ENCODE peak calls at places on chromosome 21, in nine cellular contexts. One of them, this sample, is unnamed.

GRCh38 chr21:46079357-46080170 is 18.3 kb upstream of the COL6A2 start:
- DNase-seq in substantia nigra: no peak
- DNase-seq in sciatic nerve: peak
- DNase-seq in SK-N-SH: peak
- DNase-seq in RPMI7951: peak
- DNase-seq in fibroblast of lung: peak
- DNase-seq in activated T-cell treated with anti-CD3 and anti-CD28 coated beads, Interleukin-2, amount 50 U/mL, for 72 hours: no peak
- DNase-seq in HFF-Myc: peak
- DNase-seq in EL: peak
- DNase-seq in this sample: peak

GRCh38 chr21:29025328-29025713 is 853 bp downstream of the USP16 start:
- DNase-seq in activated T-cell treated with anti-CD3 and anti-CD28 coated beads, Interleukin-2, amount 50 U/mL, for 72 hours: no peak
- DNase-seq in sciatic nerve: no peak
- DNase-seq in HFF-Myc: no peak
- DNase-seq in substantia nigra: no peak
- DNase-seq in SK-N-SH: no peak
- DNase-seq in fibroblast of lung: peak
- DNase-seq in EL: peak
- DNase-seq in RPMI7951: peak
- DNase-seq in this sample: no peak

GRCh38 chr21:42971897-42972275 is 2.5 kb upstream of the PKNOX1 start:
- DNase-seq in activated T-cell treated with anti-CD3 and anti-CD28 coated beads, Interleukin-2, amount 50 U/mL, for 72 hours: no peak
- DNase-seq in RPMI7951: no peak
- DNase-seq in EL: no peak
- DNase-seq in sciatic nerve: no peak
- DNase-seq in SK-N-SH: no peak
- DNase-seq in fibroblast of lung: no peak
- DNase-seq in HFF-Myc: no peak
- DNase-seq in substantia nigra: no peak
- DNase-seq in this sample: no peak

GRCh38 chr21:45479691-45480675 is 62.3 kb downstream of the SLC19A1 start:
- DNase-seq in HFF-Myc: no peak
- DNase-seq in RPMI7951: no peak
- DNase-seq in substantia nigra: no peak
- DNase-seq in sciatic nerve: no peak
- DNase-seq in fibroblast of lung: no peak
- DNase-seq in EL: no peak
- DNase-seq in SK-N-SH: no peak
- DNase-seq in activated T-cell treated with anti-CD3 and anti-CD28 coated beads, Interleukin-2, amount 50 U/mL, for 72 hours: no peak
- DNase-seq in this sample: no peak

GRCh38 chr21:43750339-43751033 is 25.6 kb downstream of the CSTB start:
- DNase-seq in RPMI7951: no peak
- DNase-seq in EL: no peak
- DNase-seq in activated T-cell treated with anti-CD3 and anti-CD28 coated beads, Interleukin-2, amount 50 U/mL, for 72 hours: no peak
- DNase-seq in substantia nigra: no peak
- DNase-seq in HFF-Myc: no peak
- DNase-seq in sciatic nerve: no peak
- DNase-seq in SK-N-SH: no peak
- DNase-seq in fibroblast of lung: no peak
- DNase-seq in this sample: no peak

GRCh38 chr21:39788383-39788782 is 43.4 kb downstream of the IGSF5 start:
- DNase-seq in fibroblast of lung: peak
- DNase-seq in EL: peak
- DNase-seq in sciatic nerve: peak
- DNase-seq in substantia nigra: peak
- DNase-seq in SK-N-SH: peak
- DNase-seq in RPMI7951: peak
- DNase-seq in HFF-Myc: peak
- DNase-seq in activated T-cell treated with anti-CD3 and anti-CD28 coated beads, Interleukin-2, amount 50 U/mL, for 72 hours: no peak
- DNase-seq in this sample: no peak

GRCh38 chr21:41615613-41616012 is 107.7 kb upstream of the TMPRSS2 start:
- DNase-seq in fibroblast of lung: peak
- DNase-seq in HFF-Myc: peak
- DNase-seq in sciatic nerve: no peak
- DNase-seq in substantia nigra: no peak
- DNase-seq in SK-N-SH: no peak
- DNase-seq in RPMI7951: peak
- DNase-seq in activated T-cell treated with anti-CD3 and anti-CD28 coated beads, Interleukin-2, amount 50 U/mL, for 72 hours: no peak
- DNase-seq in EL: peak
- DNase-seq in this sample: no peak

GRCh38 chr21:16211339-16212303 is 481.8 kb downstream of the USP25 start:
- DNase-seq in activated T-cell treated with anti-CD3 and anti-CD28 coated beads, Interleukin-2, amount 50 U/mL, for 72 hours: no peak
- DNase-seq in SK-N-SH: no peak
- DNase-seq in EL: peak
- DNase-seq in RPMI7951: no peak
- DNase-seq in fibroblast of lung: peak
- DNase-seq in sciatic nerve: no peak
- DNase-seq in HFF-Myc: no peak
- DNase-seq in substantia nigra: no peak
- DNase-seq in this sample: no peak

GRCh38 chr21:23534833-23535232 is 2072.4 kb downstream of the MRPL39 start:
- DNase-seq in HFF-Myc: no peak
- DNase-seq in sciatic nerve: no peak
- DNase-seq in substantia nigra: no peak
- DNase-seq in SK-N-SH: no peak
- DNase-seq in activated T-cell treated with anti-CD3 and anti-CD28 coated beads, Interleukin-2, amount 50 U/mL, for 72 hours: no peak
- DNase-seq in RPMI7951: no peak
- DNase-seq in EL: no peak
- DNase-seq in fibroblast of lung: no peak
- DNase-seq in this sample: no peak

GRCh38 chr21:29114765-29115164 is 15.7 kb upstream of the MAP3K7CL start:
- DNase-seq in sciatic nerve: no peak
- DNase-seq in SK-N-SH: no peak
- DNase-seq in substantia nigra: no peak
- DNase-seq in fibroblast of lung: peak
- DNase-seq in HFF-Myc: peak
- DNase-seq in RPMI7951: peak
- DNase-seq in EL: peak
- DNase-seq in activated T-cell treated with anti-CD3 and anti-CD28 coated beads, Interleukin-2, amount 50 U/mL, for 72 hours: no peak
- DNase-seq in this sample: no peak

GRCh38 chr21:36589352-36589971 is 109.5 kb upstream of the SIM2 start:
- DNase-seq in RPMI7951: peak
- DNase-seq in substantia nigra: no peak
- DNase-seq in HFF-Myc: peak
- DNase-seq in fibroblast of lung: peak
- DNase-seq in activated T-cell treated with anti-CD3 and anti-CD28 coated beads, Interleukin-2, amount 50 U/mL, for 72 hours: peak
- DNase-seq in EL: peak
- DNase-seq in SK-N-SH: peak
- DNase-seq in sciatic nerve: peak
- DNase-seq in this sample: peak

GRCh38 chr21:45593162-45594022 is 50.1 kb upstream of the PCBP3 start:
- DNase-seq in EL: no peak
- DNase-seq in sciatic nerve: peak
- DNase-seq in RPMI7951: peak
- DNase-seq in substantia nigra: no peak
- DNase-seq in activated T-cell treated with anti-CD3 and anti-CD28 coated beads, Interleukin-2, amount 50 U/mL, for 72 hours: no peak
- DNase-seq in fibroblast of lung: no peak
- DNase-seq in SK-N-SH: no peak
- DNase-seq in HFF-Myc: no peak
- DNase-seq in this sample: no peak

GRCh38 chr21:19218163-19218562 is 814.6 kb upstream of the TMPRSS15 start:
- DNase-seq in EL: no peak
- DNase-seq in sciatic nerve: no peak
- DNase-seq in SK-N-SH: no peak
- DNase-seq in activated T-cell treated with anti-CD3 and anti-CD28 coated beads, Interleukin-2, amount 50 U/mL, for 72 hours: no peak
- DNase-seq in RPMI7951: no peak
- DNase-seq in substantia nigra: no peak
- DNase-seq in HFF-Myc: no peak
- DNase-seq in fibroblast of lung: no peak
- DNase-seq in this sample: no peak

GRCh38 chr21:46196733-46197132 is 12.5 kb upstream of the SPATC1L start:
- DNase-seq in fibroblast of lung: no peak
- DNase-seq in sciatic nerve: peak
- DNase-seq in activated T-cell treated with anti-CD3 and anti-CD28 coated beads, Interleukin-2, amount 50 U/mL, for 72 hours: no peak
- DNase-seq in EL: no peak
- DNase-seq in HFF-Myc: no peak
- DNase-seq in RPMI7951: no peak
- DNase-seq in SK-N-SH: peak
- DNase-seq in substantia nigra: no peak
- DNase-seq in this sample: no peak

GRCh38 chr21:15061284-15061683 is 3.5 kb downstream of the NRIP1 start:
- DNase-seq in fibroblast of lung: no peak
- DNase-seq in SK-N-SH: no peak
- DNase-seq in sciatic nerve: no peak
- DNase-seq in RPMI7951: no peak
- DNase-seq in activated T-cell treated with anti-CD3 and anti-CD28 coated beads, Interleukin-2, amount 50 U/mL, for 72 hours: no peak
- DNase-seq in EL: no peak
- DNase-seq in HFF-Myc: no peak
- DNase-seq in substantia nigra: no peak
- DNase-seq in this sample: no peak

GRCh38 chr21:25561668-25562641 is 45.3 kb downstream of the MRPL39 start:
- DNase-seq in RPMI7951: peak
- DNase-seq in HFF-Myc: peak
- DNase-seq in SK-N-SH: peak
- DNase-seq in EL: peak
- DNase-seq in sciatic nerve: peak
- DNase-seq in fibroblast of lung: peak
- DNase-seq in substantia nigra: no peak
- DNase-seq in activated T-cell treated with anti-CD3 and anti-CD28 coated beads, Interleukin-2, amount 50 U/mL, for 72 hours: peak
- DNase-seq in this sample: peak

GRCh38 chr21:39660191-39660590 is 47.5 kb downstream of the B3GALT5 start:
- DNase-seq in HFF-Myc: peak
- DNase-seq in fibroblast of lung: peak
- DNase-seq in EL: peak
- DNase-seq in SK-N-SH: peak
- DNase-seq in RPMI7951: peak
- DNase-seq in activated T-cell treated with anti-CD3 and anti-CD28 coated beads, Interleukin-2, amount 50 U/mL, for 72 hours: no peak
- DNase-seq in substantia nigra: no peak
- DNase-seq in sciatic nerve: no peak
- DNase-seq in this sample: no peak

GRCh38 chr21:25370311-25370744 is 237.0 kb downstream of the MRPL39 start:
- DNase-seq in EL: peak
- DNase-seq in HFF-Myc: peak
- DNase-seq in substantia nigra: no peak
- DNase-seq in SK-N-SH: no peak
- DNase-seq in fibroblast of lung: peak
- DNase-seq in sciatic nerve: no peak
- DNase-seq in RPMI7951: peak
- DNase-seq in activated T-cell treated with anti-CD3 and anti-CD28 coated beads, Interleukin-2, amount 50 U/mL, for 72 hours: peak
- DNase-seq in this sample: peak

GRCh38 chr21:28207776-28208175 is 784.9 kb downstream of the LTN1 start:
- DNase-seq in activated T-cell treated with anti-CD3 and anti-CD28 coated beads, Interleukin-2, amount 50 U/mL, for 72 hours: no peak
- DNase-seq in sciatic nerve: no peak
- DNase-seq in substantia nigra: no peak
- DNase-seq in EL: peak
- DNase-seq in HFF-Myc: peak
- DNase-seq in RPMI7951: peak
- DNase-seq in SK-N-SH: peak
- DNase-seq in fibroblast of lung: peak
- DNase-seq in this sample: no peak

GRCh38 chr21:45542242-45542666 is at the start of gene SLC19A1:
- DNase-seq in SK-N-SH: peak
- DNase-seq in sciatic nerve: peak
- DNase-seq in fibroblast of lung: peak
- DNase-seq in RPMI7951: peak
- DNase-seq in HFF-Myc: no peak
- DNase-seq in EL: peak
- DNase-seq in activated T-cell treated with anti-CD3 and anti-CD28 coated beads, Interleukin-2, amount 50 U/mL, for 72 hours: peak
- DNase-seq in substantia nigra: no peak
- DNase-seq in this sample: peak

GRCh38 chr21:36909423-36909822 is 57.0 kb downstream of the HLCS start:
- DNase-seq in RPMI7951: peak
- DNase-seq in activated T-cell treated with anti-CD3 and anti-CD28 coated beads, Interleukin-2, amount 50 U/mL, for 72 hours: no peak
- DNase-seq in EL: no peak
- DNase-seq in sciatic nerve: no peak
- DNase-seq in SK-N-SH: no peak
- DNase-seq in substantia nigra: no peak
- DNase-seq in HFF-Myc: no peak
- DNase-seq in fibroblast of lung: peak
- DNase-seq in this sample: no peak

GRCh38 chr21:46191257-46191685 is 7.0 kb upstream of the SPATC1L start:
- DNase-seq in RPMI7951: peak
- DNase-seq in fibroblast of lung: peak
- DNase-seq in EL: peak
- DNase-seq in activated T-cell treated with anti-CD3 and anti-CD28 coated beads, Interleukin-2, amount 50 U/mL, for 72 hours: no peak
- DNase-seq in substantia nigra: no peak
- DNase-seq in HFF-Myc: no peak
- DNase-seq in SK-N-SH: peak
- DNase-seq in sciatic nerve: peak
- DNase-seq in this sample: no peak

GRCh38 chr21:34072145-34073031 is 990 bp upstream of the MRPS6 start:
- DNase-seq in SK-N-SH: no peak
- DNase-seq in activated T-cell treated with anti-CD3 and anti-CD28 coated beads, Interleukin-2, amount 50 U/mL, for 72 hours: peak
- DNase-seq in RPMI7951: no peak
- DNase-seq in fibroblast of lung: peak
- DNase-seq in EL: peak
- DNase-seq in sciatic nerve: no peak
- DNase-seq in substantia nigra: no peak
- DNase-seq in HFF-Myc: no peak
- DNase-seq in this sample: no peak

GRCh38 chr21:32624726-32625125 is 12.5 kb upstream of the CFAP298 start:
- DNase-seq in RPMI7951: peak
- DNase-seq in activated T-cell treated with anti-CD3 and anti-CD28 coated beads, Interleukin-2, amount 50 U/mL, for 72 hours: no peak
- DNase-seq in EL: peak
- DNase-seq in SK-N-SH: no peak
- DNase-seq in sciatic nerve: no peak
- DNase-seq in substantia nigra: no peak
- DNase-seq in HFF-Myc: no peak
- DNase-seq in fibroblast of lung: peak
- DNase-seq in this sample: no peak

GRCh38 chr21:38798481-38798882 is 7.2 kb upstream of the ETS2 start:
- DNase-seq in fibroblast of lung: peak
- DNase-seq in EL: peak
- DNase-seq in HFF-Myc: no peak
- DNase-seq in sciatic nerve: no peak
- DNase-seq in RPMI7951: peak
- DNase-seq in SK-N-SH: peak
- DNase-seq in substantia nigra: no peak
- DNase-seq in activated T-cell treated with anti-CD3 and anti-CD28 coated beads, Interleukin-2, amount 50 U/mL, for 72 hours: peak
- DNase-seq in this sample: peak